ENCODE peak calls at places on chromosomes 2 and 18, in four cellular contexts. One of them, this sample, is unnamed.

GRCh38 chr18:64164883-64165282 is 16.0 kb upstream of the LINC00305 start:
- DNase-seq in K562: no peak
- DNase-seq in HepG2: no peak
- DNase-seq in GM12878: no peak
- DNase-seq in this sample: no peak

GRCh38 chr18:61464551-61465102 is 131.4 kb downstream of the CDH20 start:
- DNase-seq in K562: no peak
- DNase-seq in HepG2: no peak
- DNase-seq in GM12878: no peak
- DNase-seq in this sample: no peak

GRCh38 chr2:30127016-30127893 is 19.6 kb upstream of the YPEL5 start:
- DNase-seq in K562: no peak
- DNase-seq in HepG2: no peak
- DNase-seq in GM12878: no peak
- DNase-seq in this sample: no peak

GRCh38 chr2:39696838-39697237 is 31.1 kb downstream of the TMEM178A start:
- DNase-seq in K562: no peak
- DNase-seq in HepG2: peak
- DNase-seq in GM12878: no peak
- DNase-seq in this sample: peak

GRCh38 chr2:163348843-163349395 is 386.9 kb downstream of the FIGN start:
- DNase-seq in K562: no peak
- DNase-seq in HepG2: peak
- DNase-seq in GM12878: no peak
- DNase-seq in this sample: no peak

GRCh38 chr2:107412981-107413380 is 413.7 kb upstream of the RGPD4 start:
- DNase-seq in K562: no peak
- DNase-seq in HepG2: no peak
- DNase-seq in GM12878: no peak
- DNase-seq in this sample: no peak

GRCh38 chr2:148794558-148794957 is 80.5 kb upstream of the KIF5C start:
- DNase-seq in K562: no peak
- DNase-seq in HepG2: no peak
- DNase-seq in GM12878: no peak
- DNase-seq in this sample: no peak

GRCh38 chr2:211845346-211846030 is 693.1 kb downstream of the ERBB4 start:
- DNase-seq in K562: no peak
- DNase-seq in HepG2: no peak
- DNase-seq in GM12878: no peak
- DNase-seq in this sample: no peak

GRCh38 chr2:177753682-177754475 is 318.7 kb downstream of the PDE11A start:
- DNase-seq in K562: peak
- DNase-seq in HepG2: no peak
- DNase-seq in GM12878: no peak
- DNase-seq in this sample: peak

GRCh38 chr2:9657083-9657482 is 26.3 kb upstream of the YWHAQ start:
- DNase-seq in K562: no peak
- DNase-seq in HepG2: peak
- DNase-seq in GM12878: no peak
- DNase-seq in this sample: no peak

GRCh38 chr2:205619600-205619999 is 62.7 kb upstream of the NRP2 start:
- DNase-seq in K562: no peak
- DNase-seq in HepG2: no peak
- DNase-seq in GM12878: no peak
- DNase-seq in this sample: no peak

GRCh38 chr2:205614965-205615364 is 67.3 kb upstream of the NRP2 start:
- DNase-seq in K562: no peak
- DNase-seq in HepG2: no peak
- DNase-seq in GM12878: no peak
- DNase-seq in this sample: no peak

GRCh38 chr2:205612661-205613060 is 69.6 kb upstream of the NRP2 start:
- DNase-seq in K562: peak
- DNase-seq in HepG2: no peak
- DNase-seq in GM12878: no peak
- DNase-seq in this sample: peak

GRCh38 chr2:205613970-205614559 is 68.2 kb upstream of the NRP2 start:
- DNase-seq in K562: no peak
- DNase-seq in HepG2: no peak
- DNase-seq in GM12878: no peak
- DNase-seq in this sample: peak

GRCh38 chr2:205617905-205618304 is 64.4 kb upstream of the NRP2 start:
- DNase-seq in K562: no peak
- DNase-seq in HepG2: no peak
- DNase-seq in GM12878: no peak
- DNase-seq in this sample: no peak
- TF ChIP-seq CTCF in K562: no peak
- TF ChIP-seq CTCF in HepG2: no peak
- TF ChIP-seq CTCF in GM12878: no peak
- TF ChIP-seq CTCF in this sample: no peak

GRCh38 chr2:675982-676646 is 1.1 kb downstream of the TMEM18 start:
- DNase-seq in K562: peak
- DNase-seq in HepG2: peak
- DNase-seq in GM12878: no peak
- DNase-seq in this sample: peak
- TF ChIP-seq FOXM1 in K562: no peak
- TF ChIP-seq FOXM1 in HepG2: no peak
- TF ChIP-seq FOXM1 in GM12878: no peak
- TF ChIP-seq FOXM1 in this sample: no peak

GRCh38 chr2:227479865-227480475 is 8.0 kb downstream of the AGFG1 start:
- DNase-seq in K562: peak
- DNase-seq in HepG2: peak
- DNase-seq in GM12878: no peak
- DNase-seq in this sample: peak
- TF ChIP-seq CTCF in K562: peak
- TF ChIP-seq CTCF in HepG2: peak
- TF ChIP-seq CTCF in GM12878: peak
- TF ChIP-seq CTCF in this sample: peak

GRCh38 chr2:54783349-54783748 is 59.9 kb downstream of the EML6 start:
- DNase-seq in K562: no peak
- DNase-seq in HepG2: no peak
- DNase-seq in GM12878: no peak
- DNase-seq in this sample: no peak

GRCh38 chr2:54787760-54788366 is 64.4 kb downstream of the EML6 start:
- DNase-seq in K562: no peak
- DNase-seq in HepG2: no peak
- DNase-seq in GM12878: no peak
- DNase-seq in this sample: no peak

GRCh38 chr2:54789878-54790277 is 66.4 kb downstream of the EML6 start:
- DNase-seq in K562: no peak
- DNase-seq in HepG2: no peak
- DNase-seq in GM12878: no peak
- DNase-seq in this sample: no peak

DNA sequence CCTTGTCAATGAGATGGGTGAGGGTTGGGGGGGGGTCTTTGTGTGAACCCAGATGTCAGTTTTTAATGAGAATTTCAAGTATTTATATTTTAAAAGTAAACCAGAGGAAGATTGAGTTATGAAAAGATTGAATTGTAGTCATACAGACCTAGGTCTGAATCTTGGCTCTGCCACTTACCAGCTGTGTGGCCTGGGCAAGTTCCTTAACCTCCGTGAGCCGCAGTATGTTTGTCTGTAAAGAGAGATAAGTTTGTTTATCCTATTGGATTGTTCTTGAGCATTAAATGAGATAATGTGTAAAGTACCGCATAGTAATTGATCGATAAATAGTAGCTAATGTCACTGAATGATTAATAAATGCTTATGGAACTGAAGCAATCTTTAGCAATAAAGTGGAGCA is 63.8 kb downstream of the EML6 start:
- DNase-seq in K562: no peak
- DNase-seq in HepG2: no peak
- DNase-seq in GM12878: no peak
- DNase-seq in this sample: no peak
- TF ChIP-seq FOXM1 in K562: no peak
- TF ChIP-seq FOXM1 in HepG2: no peak
- TF ChIP-seq FOXM1 in GM12878: no peak
- TF ChIP-seq FOXM1 in this sample: no peak

DNA sequence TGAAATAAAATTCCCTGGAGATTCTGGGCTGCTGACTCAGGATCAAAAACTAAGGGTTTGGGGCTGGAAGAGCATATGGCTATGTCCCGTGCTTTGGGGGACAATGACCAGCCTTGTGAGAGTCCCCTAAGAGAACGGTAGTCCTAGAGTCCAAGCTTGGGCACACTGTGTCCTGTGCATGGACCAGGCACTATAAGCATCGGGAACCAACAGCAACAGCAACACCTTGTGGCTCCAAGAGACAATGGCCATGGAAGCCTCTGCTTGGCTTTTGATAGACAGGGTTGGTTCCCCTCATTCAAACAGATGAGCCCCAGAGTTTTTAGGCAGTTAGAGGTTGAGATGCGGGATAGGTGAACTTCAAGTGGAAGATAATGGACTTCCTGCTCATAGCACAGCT is 294.4 kb upstream of the CHAC2 start:
- DNase-seq in K562: no peak
- DNase-seq in HepG2: peak
- DNase-seq in GM12878: no peak
- DNase-seq in this sample: no peak
- TF ChIP-seq CTCF in K562: peak
- TF ChIP-seq CTCF in HepG2: peak
- TF ChIP-seq CTCF in GM12878: no peak
- TF ChIP-seq CTCF in this sample: peak

GRCh38 chr2:158726906-158727592 is 68.1 kb upstream of the DAPL1 start:
- DNase-seq in K562: no peak
- DNase-seq in HepG2: peak
- DNase-seq in GM12878: no peak
- DNase-seq in this sample: peak
- TF ChIP-seq FOXM1 in K562: no peak
- TF ChIP-seq FOXM1 in HepG2: no peak
- TF ChIP-seq FOXM1 in GM12878: no peak
- TF ChIP-seq FOXM1 in this sample: no peak

GRCh38 chr2:215311625-215312394 is at the start of gene ATIC:
- DNase-seq in K562: peak
- DNase-seq in HepG2: peak
- DNase-seq in GM12878: peak
- DNase-seq in this sample: peak
- TF ChIP-seq CTCF in K562: no peak
- TF ChIP-seq CTCF in HepG2: peak
- TF ChIP-seq CTCF in GM12878: no peak
- TF ChIP-seq CTCF in this sample: peak

GRCh38 chr2:124024491-124025348 is at the start of gene CNTNAP5:
- DNase-seq in K562: peak
- DNase-seq in HepG2: no peak
- DNase-seq in GM12878: no peak
- DNase-seq in this sample: peak

GRCh38 chr2:124018894-124019293 is 6.2 kb upstream of the CNTNAP5 start:
- DNase-seq in K562: no peak
- DNase-seq in HepG2: no peak
- DNase-seq in GM12878: no peak
- DNase-seq in this sample: peak
- TF ChIP-seq FOXM1 in K562: no peak
- TF ChIP-seq FOXM1 in HepG2: no peak
- TF ChIP-seq FOXM1 in GM12878: no peak
- TF ChIP-seq FOXM1 in this sample: no peak

GRCh38 chr2:102410952-102411351 is 12.0 kb upstream of the IL18RAP start:
- DNase-seq in K562: no peak
- DNase-seq in HepG2: no peak
- DNase-seq in GM12878: no peak
- DNase-seq in this sample: no peak
- TF ChIP-seq CTCF in K562: peak
- TF ChIP-seq CTCF in HepG2: no peak
- TF ChIP-seq CTCF in GM12878: no peak
- TF ChIP-seq CTCF in this sample: no peak